ENCODE peak calls at places on chromosomes 4 and X, in six cellular contexts. R is suprapubic skin; K is fibroblast of pulmonary artery; Y is CD8-positive, alpha-beta T cell; D is astrocyte of the cerebellum; O is astrocyte of the spinal cord. Q is an unnamed sample.

GRCh38 chr4:61500883-61501282 is 300.8 kb downstream of the ADGRL3 start:
- DNase-seq in D (no peak), O (no peak), K (peak), Y (no peak), R (no peak), Q (peak)

GRCh38 chr4:5460106-5460801 is 248.1 kb downstream of the EVC2 start:
- DNase-seq in K (peak), R (peak), Y (no peak), D (no peak), O (peak), Q (peak)

GRCh38 chrX:13659057-13659456 is 6.1 kb downstream of the TCEANC start:
- DNase-seq in K (peak), D (no peak), R (no peak), Y (no peak), O (peak), Q (peak)

GRCh38 chrX:31201503-31201902 is 129.7 kb upstream of the FTHL17 start:
- DNase-seq in O (no peak), Y (no peak), D (no peak), R (no peak), K (no peak), Q (no peak)

GRCh38 chr4:55609393-55609821 is 17.4 kb upstream of the PDCL2 start:
- DNase-seq in K (peak), D (no peak), R (no peak), Y (no peak), O (no peak), Q (peak)

GRCh38 chrX:54223581-54223980 is 40.5 kb upstream of the FAM120C start:
- DNase-seq in O (no peak), K (no peak), R (no peak), D (no peak), Y (no peak), Q (no peak)

GRCh38 chr4:10841697-10842096 is 157.1 kb upstream of the CLNK start:
- DNase-seq in R (no peak), O (no peak), D (no peak), K (no peak), Y (no peak), Q (no peak)

GRCh38 chr4:83850435-83850834 is 314.5 kb downstream of the GPAT3 start:
- DNase-seq in D (no peak), R (no peak), Y (no peak), K (no peak), O (peak), Q (peak)

GRCh38 chrX:24574743-24575142 is 72.4 kb downstream of the PCYT1B start:
- DNase-seq in Y (no peak), K (no peak), O (no peak), D (no peak), R (no peak), Q (no peak)

GRCh38 chrX:150887906-150888465 is 10.5 kb downstream of the CD99L2 start:
- DNase-seq in D (no peak), Y (no peak), K (no peak), O (peak), R (no peak), Q (peak)

GRCh38 chr4:154044118-154044517 is 255.2 kb upstream of the SFRP2 start:
- DNase-seq in D (no peak), O (no peak), K (no peak), R (no peak), Y (no peak), Q (peak)

GRCh38 chrX:23035493-23035892 is 35.7 kb downstream of the DDX53 start:
- DNase-seq in Y (no peak), R (no peak), O (no peak), K (no peak), D (no peak), Q (no peak)

GRCh38 chr4:165476214-165477098 is 97.6 kb downstream of the CPE start:
- DNase-seq in D (no peak), Y (no peak), O (peak), R (no peak), K (peak), Q (peak)

GRCh38 chr4:21476753-21477152 is 471.8 kb downstream of the KCNIP4 start:
- DNase-seq in D (no peak), R (no peak), K (peak), Y (no peak), O (peak), Q (peak)

GRCh38 chr4:184328022-184328736 is 110.5 kb upstream of the ENPP6 start:
- DNase-seq in K (no peak), R (no peak), D (no peak), O (no peak), Y (no peak), Q (no peak)

GRCh38 chr4:76364763-76365162 is 56.2 kb downstream of the CCDC158 start:
- DNase-seq in D (no peak), K (no peak), O (no peak), R (no peak), Y (no peak), Q (no peak)

GRCh38 chrX:8345473-8345872 is 119.2 kb upstream of the VCX3B start:
- DNase-seq in R (no peak), K (no peak), D (no peak), Y (no peak), O (peak), Q (peak)

GRCh38 chr4:39889226-39889625 is 88.5 kb downstream of the PDS5A start:
- DNase-seq in Y (no peak), D (no peak), R (no peak), K (no peak), O (no peak), Q (no peak)

GRCh38 chrX:143634373-143634685 is 1.6 kb downstream of the SLITRK4 start:
- DNase-seq in D (no peak), R (no peak), Y (no peak), K (no peak), O (no peak), Q (no peak)

GRCh38 chr4:145279122-145279960 is 99.0 kb upstream of the OTUD4 start:
- DNase-seq in O (peak), K (peak), Y (no peak), D (no peak), R (no peak), Q (peak)

GRCh38 chr4:155403886-155404285 is 27.1 kb upstream of the MAP9 start:
- DNase-seq in Y (no peak), K (peak), O (peak), R (no peak), D (peak), Q (peak)

GRCh38 chrX:155819966-155820491 is 61.1 kb upstream of the VAMP7 start:
- DNase-seq in D (peak), Y (no peak), R (no peak), O (peak), K (peak), Q (peak)

GRCh38 chr4:38523524-38524448 is 140.2 kb upstream of the KLF3 start:
- DNase-seq in K (no peak), D (no peak), R (no peak), Y (no peak), O (no peak), Q (no peak)

GRCh38 chr4:127782275-127783025 is at the start of gene HSPA4L:
- DNase-seq in K (peak), Y (no peak), R (peak), D (no peak), O (peak), Q (peak)

GRCh38 chr4:27350161-27350560 is 489.5 kb downstream of the STIM2 start:
- DNase-seq in K (peak), D (no peak), Y (no peak), R (no peak), O (peak), Q (peak)

GRCh38 chr4:156718226-156718625 is 253.4 kb downstream of the PDGFC start:
- DNase-seq in R (no peak), O (no peak), K (peak), Y (no peak), D (no peak), Q (no peak)

GRCh38 chr4:79865253-79865652 is 207.8 kb downstream of the ANTXR2 start:
- DNase-seq in R (no peak), O (peak), Y (no peak), D (peak), K (peak), Q (peak)

GRCh38 chr4:121939690-121940089 is 12.2 kb downstream of the TRPC3 start:
- DNase-seq in R (no peak), Y (no peak), O (no peak), K (no peak), D (no peak), Q (no peak)

GRCh38 chr4:121943941-121944340 is 7.9 kb downstream of the TRPC3 start:
- DNase-seq in R (no peak), K (no peak), Y (no peak), D (no peak), O (no peak), Q (no peak)

GRCh38 chr4:121936101-121936500 is 15.8 kb downstream of the TRPC3 start:
- DNase-seq in K (no peak), Y (no peak), D (no peak), O (no peak), R (no peak), Q (no peak)

GRCh38 chr4:121934635-121935034 is 17.2 kb downstream of the TRPC3 start:
- DNase-seq in R (no peak), D (no peak), O (no peak), Y (no peak), K (no peak), Q (no peak)

GRCh38 chr4:121938282-121939092 is 13.4 kb downstream of the TRPC3 start:
- DNase-seq in R (no peak), Y (no peak), O (no peak), K (no peak), D (no peak), Q (no peak)
- TF ChIP-seq CTCF in R (no peak), Y (no peak), O (no peak), K (no peak), D (no peak), Q (no peak)

GRCh38 chr4:112302320-112303274 is 5.4 kb downstream of the ALPK1 start:
- DNase-seq in D (no peak), O (no peak), K (no peak), Y (no peak), R (no peak), Q (no peak)
- H3K4me3 ChIP-seq in D (no peak), O (no peak), K (no peak), Y (peak), R (no peak), Q (no peak)

DNA sequence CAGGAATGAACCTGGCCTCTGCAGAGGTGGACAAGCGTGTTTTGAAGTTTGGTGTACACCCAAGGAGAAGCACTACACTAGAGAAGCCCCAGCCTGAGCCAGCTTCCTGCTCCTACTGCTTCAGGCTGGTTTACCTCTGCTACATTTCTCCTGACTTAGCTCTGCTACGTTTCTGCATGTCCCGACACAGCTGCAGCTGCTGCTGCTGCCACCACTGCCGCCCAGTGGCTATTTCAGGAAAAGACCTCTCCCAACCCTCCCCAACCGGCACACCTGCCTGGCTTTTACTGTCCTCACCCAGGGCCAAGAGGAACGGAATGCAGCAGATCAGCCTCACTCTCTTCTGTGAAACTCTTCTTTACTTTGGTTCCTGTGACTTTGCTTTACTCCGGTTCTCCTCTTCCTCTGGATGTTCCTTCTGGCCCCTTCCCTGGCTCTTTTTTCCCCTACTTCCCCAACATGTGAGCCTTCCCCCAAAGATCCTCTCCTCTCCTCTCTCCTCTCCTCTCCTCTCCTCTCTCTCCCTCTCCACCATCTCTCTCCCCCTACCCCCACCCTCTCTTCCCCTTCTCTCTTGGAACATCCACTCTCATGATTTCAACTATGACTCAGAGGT is 3.1 kb upstream of the P2RY4 start:
- DNase-seq in D (no peak), Y (no peak), R (no peak), K (peak), O (peak), Q (peak)
- TF ChIP-seq CTCF in D (peak), Y (no peak), R (no peak), K (peak), O (peak), Q (peak)

GRCh38 chr4:110156442-110156841 is 42.0 kb downstream of the ELOVL6 start:
- DNase-seq in R (no peak), O (no peak), D (no peak), K (no peak), Y (no peak), Q (no peak)
- H3K4me3 ChIP-seq in R (no peak), O (no peak), D (no peak), K (no peak), Y (no peak), Q (no peak)

DNA sequence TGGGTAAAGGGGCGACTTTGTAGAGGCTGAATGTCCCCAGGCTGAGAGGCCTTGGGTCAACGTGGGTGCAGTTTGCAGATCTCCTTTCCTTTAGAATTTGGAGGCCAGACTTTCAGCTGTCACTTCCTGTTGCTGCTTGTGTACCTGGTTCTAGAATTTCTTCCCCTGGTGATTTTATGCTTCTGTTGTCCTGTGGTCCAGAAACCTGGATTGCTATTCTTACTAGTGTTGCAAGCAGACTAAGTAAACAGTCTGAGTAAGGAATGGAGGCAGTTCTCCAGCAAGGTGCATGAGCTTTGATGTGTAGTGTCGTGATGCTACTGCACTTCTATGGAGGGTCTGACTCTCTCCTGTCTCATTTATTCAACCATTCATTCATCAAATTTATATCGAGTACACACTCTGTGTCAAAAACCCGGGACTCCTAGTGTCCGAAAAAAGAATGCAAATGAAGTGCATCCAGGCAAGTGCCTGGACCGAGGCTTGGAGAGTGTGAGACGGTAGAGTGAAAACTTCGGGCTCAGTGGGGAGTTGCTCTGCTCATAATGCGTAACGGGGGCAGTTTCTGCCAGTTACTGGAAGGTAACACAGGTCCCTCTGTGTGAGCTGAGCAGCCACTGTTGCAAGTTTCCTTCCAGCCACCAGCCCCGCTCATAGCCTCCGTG is 83.3 kb downstream of the SORCS2 start:
- DNase-seq in K (no peak), Y (no peak), O (no peak), D (no peak), R (no peak), Q (no peak)
- TF ChIP-seq CTCF in K (no peak), Y (no peak), O (no peak), D (no peak), R (no peak), Q (no peak)